ENCODE peak calls at places on chromosome 17, in nine cellular contexts. Q, W, M, I, H, P, U, C and F are unnamed samples.

GRCh38 chr17:10737168-10737622 is 7.4 kb upstream of the TMEM220 start:
- DNase-seq in Q (peak), W (peak), M (no peak), I (no peak), H (peak), P (no peak), U (no peak), C (peak), F (peak)

GRCh38 chr17:82444941-82445521 is 5.5 kb downstream of the CYBC1 start:
- DNase-seq in Q (no peak), W (no peak), M (no peak), I (no peak), H (no peak), P (no peak), U (peak), C (no peak), F (no peak)

GRCh38 chr17:43114101-43114691 is 11.0 kb downstream of the BRCA1 start:
- DNase-seq in Q (peak), W (no peak), M (no peak), I (no peak), H (no peak), P (no peak), U (no peak), C (no peak), F (no peak)

GRCh38 chr17:17681744-17682292 is 560 bp downstream of the RAI1 start:
- DNase-seq in Q (peak), W (no peak), M (no peak), I (no peak), H (no peak), P (peak), U (peak), C (no peak), F (no peak)

GRCh38 chr17:42194133-42194899 is at the start of gene GHDC:
- DNase-seq in Q (peak), W (peak), M (peak), I (peak), H (peak), P (peak), U (peak), C (peak), F (peak)

GRCh38 chr17:4734857-4735475 is 3.7 kb downstream of the MED11 start:
- DNase-seq in Q (no peak), W (no peak), M (no peak), I (no peak), H (no peak), P (no peak), U (peak), C (no peak), F (no peak)

GRCh38 chr17:80908206-80908605 is 83.4 kb upstream of the CHMP6 start:
- DNase-seq in Q (no peak), W (no peak), M (no peak), I (no peak), H (no peak), P (no peak), U (peak), C (no peak), F (no peak)

GRCh38 chr17:42072323-42073187 is 22.2 kb upstream of the C17orf113 start:
- DNase-seq in Q (no peak), W (no peak), M (no peak), I (no peak), H (no peak), P (no peak), U (no peak), C (no peak), F (no peak)

GRCh38 chr17:40547079-40547784 is 18.0 kb downstream of the CCR7 start:
- DNase-seq in Q (no peak), W (no peak), M (peak), I (no peak), H (peak), P (no peak), U (no peak), C (no peak), F (peak)

GRCh38 chr17:73616873-73617430 is 27.3 kb downstream of the SDK2 start:
- DNase-seq in Q (no peak), W (no peak), M (no peak), I (no peak), H (no peak), P (no peak), U (no peak), C (no peak), F (no peak)

GRCh38 chr17:70181866-70182265 is 12.5 kb downstream of the KCNJ2 start:
- DNase-seq in Q (peak), W (no peak), M (no peak), I (no peak), H (no peak), P (no peak), U (no peak), C (no peak), F (no peak)

GRCh38 chr17:68972119-68972704 is 17.0 kb upstream of the ABCA8 start:
- DNase-seq in Q (peak), W (peak), M (no peak), I (no peak), H (peak), P (peak), U (no peak), C (peak), F (no peak)

GRCh38 chr17:82333279-82334171 is at the start of gene SECTM1:
- DNase-seq in Q (no peak), W (peak), M (no peak), I (no peak), H (peak), P (no peak), U (peak), C (peak), F (peak)

GRCh38 chr17:39080416-39081179 is 70.8 kb downstream of the PLXDC1 start:
- DNase-seq in Q (peak), W (peak), M (no peak), I (no peak), H (no peak), P (no peak), U (no peak), C (peak), F (peak)

GRCh38 chr17:73423159-73423715 is 111.4 kb upstream of the CDC42EP4 start:
- DNase-seq in Q (no peak), W (no peak), M (no peak), I (no peak), H (no peak), P (no peak), U (peak), C (no peak), F (peak)

GRCh38 chr17:56593073-56593740 is at the start of gene NOG:
- DNase-seq in Q (peak), W (peak), M (no peak), I (no peak), H (peak), P (peak), U (peak), C (peak), F (peak)

GRCh38 chr17:73698966-73699365 is 54.7 kb upstream of the SDK2 start:
- DNase-seq in Q (no peak), W (no peak), M (no peak), I (no peak), H (no peak), P (no peak), U (no peak), C (no peak), F (no peak)

GRCh38 chr17:68439656-68440290 is 17.5 kb downstream of the WIPI1 start:
- DNase-seq in Q (no peak), W (no peak), M (no peak), I (no peak), H (no peak), P (no peak), U (no peak), C (no peak), F (no peak)

GRCh38 chr17:17156107-17156506 is 50.0 kb downstream of the PLD6 start:
- DNase-seq in Q (peak), W (peak), M (no peak), I (no peak), H (no peak), P (no peak), U (no peak), C (peak), F (no peak)

GRCh38 chr17:55496094-55496881 is 15.0 kb downstream of the SMIM36 start:
- DNase-seq in Q (peak), W (peak), M (no peak), I (no peak), H (no peak), P (no peak), U (no peak), C (peak), F (no peak)

GRCh38 chr17:34305061-34305460 is 14.2 kb upstream of the CCL8 start:
- DNase-seq in Q (no peak), W (no peak), M (no peak), I (no peak), H (no peak), P (no peak), U (no peak), C (no peak), F (no peak)

GRCh38 chr17:4073983-4074830 is 68.6 kb downstream of the ZZEF1 start:
- DNase-seq in Q (no peak), W (no peak), M (no peak), I (no peak), H (no peak), P (peak), U (no peak), C (no peak), F (no peak)

GRCh38 chr17:80800775-80801391 is 190.8 kb upstream of the CHMP6 start:
- DNase-seq in Q (no peak), W (no peak), M (peak), I (no peak), H (no peak), P (no peak), U (peak), C (no peak), F (no peak)

GRCh38 chr17:16439867-16440351 is 24.5 kb downstream of the TRPV2 start:
- DNase-seq in Q (peak), W (no peak), M (no peak), I (no peak), H (no peak), P (peak), U (no peak), C (no peak), F (no peak)

GRCh38 chr17:76417499-76418143 is 33.2 kb downstream of the SPHK1 start:
- DNase-seq in Q (no peak), W (no peak), M (peak), I (no peak), H (peak), P (no peak), U (no peak), C (no peak), F (peak)

GRCh38 chr17:82866521-82867214 is 26.8 kb upstream of the ZNF750 start:
- DNase-seq in Q (peak), W (peak), M (no peak), I (no peak), H (peak), P (no peak), U (no peak), C (peak), F (peak)

GRCh38 chr17:41334385-41334784 is 16.2 kb downstream of the KRT33A start:
- DNase-seq in Q (no peak), W (no peak), M (no peak), I (no peak), H (no peak), P (no peak), U (no peak), C (no peak), F (no peak)

GRCh38 chr17:77572851-77573250 is 385.7 kb upstream of the TNRC6C start:
- DNase-seq in Q (no peak), W (no peak), M (peak), I (no peak), H (no peak), P (no peak), U (no peak), C (no peak), F (peak)

GRCh38 chr17:5078106-5079028 is at the start of gene ZFP3:
- DNase-seq in Q (peak), W (peak), M (peak), I (peak), H (peak), P (peak), U (peak), C (peak), F (peak)

GRCh38 chr17:76368545-76368944 is 14.8 kb upstream of the PRPSAP1 start:
- DNase-seq in Q (peak), W (peak), M (no peak), I (no peak), H (no peak), P (no peak), U (no peak), C (no peak), F (no peak)

GRCh38 chr17:17684901-17685774 is 3.9 kb downstream of the RAI1 start:
- DNase-seq in Q (peak), W (peak), M (peak), I (no peak), H (no peak), P (no peak), U (no peak), C (no peak), F (no peak)

GRCh38 chr17:9225305-9226101 is 204.2 kb downstream of the NTN1 start:
- DNase-seq in Q (no peak), W (no peak), M (no peak), I (no peak), H (no peak), P (no peak), U (peak), C (no peak), F (no peak)

GRCh38 chr17:83124871-83125514 is 45.6 kb downstream of the METRNL start:
- DNase-seq in Q (no peak), W (no peak), M (no peak), I (no peak), H (no peak), P (no peak), U (peak), C (no peak), F (peak)

GRCh38 chr17:73013299-73013698 is 79.2 kb downstream of the SLC39A11 start:
- DNase-seq in Q (no peak), W (no peak), M (no peak), I (no peak), H (no peak), P (no peak), U (no peak), C (no peak), F (no peak)

GRCh38 chr17:72989074-72989610 is 103.3 kb downstream of the SLC39A11 start:
- DNase-seq in Q (peak), W (no peak), M (no peak), I (no peak), H (no peak), P (no peak), U (no peak), C (no peak), F (no peak)

GRCh38 chr17:68248886-68249872 is 1.3 kb downstream of the AMZ2 start:
- DNase-seq in Q (no peak), W (no peak), M (no peak), I (no peak), H (no peak), P (no peak), U (no peak), C (no peak), F (no peak)

GRCh38 chr17:78774956-78775571 is 7.0 kb downstream of the CYTH1 start:
- DNase-seq in Q (no peak), W (no peak), M (no peak), I (peak), H (no peak), P (peak), U (no peak), C (no peak), F (no peak)